ENCODE peak calls at places on chromosomes 13 and 19, in eight cellular contexts. I is breast epithelium, Y is sigmoid colon, E is prostate gland, K is body of pancreas, V is uterus, F is HepG2, R is HCT116. M is an unnamed sample. For H3K27me3, the result is how much of the 10 kb centered on the place peaks cover.

GRCh38 chr19:46392837-46393236 is 20.5 kb downstream of the CCDC8 start:
- DNase-seq in K (no peak), R (no peak), E (no peak), F (no peak), I (no peak), V (no peak), Y (no peak), M (no peak)

GRCh38 chr19:41998246-41999020 is 4.4 kb upstream of the ATP1A3 start:
- DNase-seq in V (no peak), K (no peak), E (no peak), Y (no peak), F (peak), I (no peak), R (peak), M (no peak)

GRCh38 chr13:44052843-44053607 is 173.3 kb downstream of the LACC1 start:
- DNase-seq in K (peak), V (peak), F (no peak), Y (peak), R (no peak), I (no peak), E (no peak), M (no peak)

GRCh38 chr13:95156208-95156607 is 145.0 kb downstream of the ABCC4 start:
- DNase-seq in I (no peak), F (peak), E (no peak), V (no peak), R (no peak), K (no peak), Y (no peak), M (no peak)

GRCh38 chr19:48713041-48713863 is 6.3 kb downstream of the MAMSTR start:
- DNase-seq in V (no peak), Y (no peak), E (no peak), F (no peak), K (no peak), I (no peak), R (no peak), M (no peak)

GRCh38 chr19:36182612-36183454 is 30.6 kb upstream of the COX7A1 start:
- DNase-seq in K (no peak), R (peak), I (no peak), V (no peak), Y (no peak), E (no peak), F (no peak), M (no peak)

GRCh38 chr13:77876176-77876575 is 42.5 kb downstream of the EDNRB start:
- DNase-seq in K (no peak), E (no peak), Y (no peak), I (no peak), R (no peak), F (no peak), V (no peak), M (no peak)

GRCh38 chr13:69600811-69601210 is 506.8 kb upstream of the ATXN8OS start:
- DNase-seq in V (no peak), I (no peak), E (no peak), F (no peak), R (no peak), K (no peak), Y (no peak), M (no peak)

GRCh38 chr13:50684366-50684765 is 159.1 kb downstream of the DLEU7 start:
- DNase-seq in V (no peak), R (no peak), K (no peak), I (no peak), F (no peak), Y (no peak), E (no peak), M (no peak)

DNA sequence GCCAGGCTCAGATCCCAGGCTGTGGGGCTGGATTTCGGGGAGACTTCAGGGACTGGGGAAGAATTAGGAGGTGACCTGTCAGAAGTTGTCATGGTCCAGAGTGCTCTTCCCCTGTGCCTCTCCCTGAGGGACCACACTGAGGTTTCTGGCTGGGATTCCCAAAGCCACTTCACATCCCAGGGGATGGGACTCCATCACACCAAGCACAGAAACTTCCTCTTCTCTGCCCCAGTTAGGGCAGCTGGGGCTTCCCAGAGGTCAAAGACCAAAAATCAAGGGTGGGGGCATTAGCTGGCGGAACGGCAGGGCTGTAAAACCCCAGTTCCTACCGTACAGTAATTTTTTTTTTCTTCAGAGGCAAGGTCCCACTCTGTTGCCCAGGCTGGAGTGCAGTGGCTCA is 7.4 kb downstream of the FCER2 start:
- DNase-seq in R (no peak), Y (no peak), F (no peak), E (no peak), K (no peak), V (no peak), I (no peak), M (no peak)
- TF ChIP-seq POLR2A in R (no peak), Y (no peak), F (no peak), E (no peak), K (no peak), V (no peak), I (no peak), M (no peak)

GRCh38 chr19:10419646-10420443 is 493 bp upstream of the PDE4A start:
- DNase-seq in E (no peak), Y (no peak), V (no peak), I (no peak), K (no peak), F (no peak), R (peak), M (no peak)
- H3K27me3 ChIP-seq in E (under half), Y (half or more), V (under half), I (under half), K (under half), F (half or more), R (under half), M (under half)

GRCh38 chr19:16420781-16421386 is 50.9 kb downstream of the EPS15L1 start:
- DNase-seq in Y (peak), K (no peak), E (no peak), I (no peak), V (no peak), R (no peak), F (no peak), M (no peak)
- TF ChIP-seq POLR2A in Y (no peak), K (no peak), E (no peak), I (no peak), V (no peak), R (no peak), F (no peak), M (no peak)

GRCh38 chr13:99067160-99067985 is 89.5 kb upstream of the DOCK9 start:
- DNase-seq in V (no peak), K (no peak), I (no peak), Y (no peak), E (no peak), F (peak), R (peak), M (no peak)
- H3K27me3 ChIP-seq in V (under half), K (under half), I (under half), Y (under half), E (under half), F (under half), R (under half), M (under half)

DNA sequence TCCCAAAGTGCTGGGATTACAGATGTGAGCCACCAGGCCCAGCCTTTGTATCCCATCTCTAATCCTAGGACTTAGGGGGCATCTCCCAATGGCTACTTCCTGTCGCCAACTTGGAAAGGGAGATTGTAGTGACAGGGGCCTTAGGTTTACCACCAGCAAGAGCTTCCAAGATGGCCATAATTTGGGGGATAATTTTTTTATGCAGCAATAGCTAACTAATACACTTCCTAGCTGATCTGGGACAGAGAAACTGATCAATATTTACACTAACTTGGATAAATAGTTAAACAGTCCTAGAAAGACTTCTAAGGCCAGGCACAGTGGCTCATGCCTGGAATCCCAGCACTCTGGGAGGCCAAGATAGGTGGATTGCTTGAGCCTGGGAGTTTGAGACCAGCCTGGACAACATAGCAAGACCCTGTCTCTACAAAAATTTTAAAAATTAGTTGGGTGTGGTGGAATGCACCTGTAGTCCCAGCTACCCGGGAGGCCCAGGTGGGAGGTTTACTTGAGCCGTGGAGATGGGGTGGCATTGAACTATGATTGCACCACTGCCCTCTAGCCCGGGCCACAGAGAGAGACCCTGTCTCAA is 5.3 kb upstream of the COLGALT1 start:
- DNase-seq in I (no peak), V (no peak), F (no peak), E (no peak), K (no peak), Y (no peak), R (no peak), M (no peak)
- TF ChIP-seq POLR2A in I (no peak), V (no peak), F (no peak), E (no peak), K (no peak), Y (no peak), R (no peak), M (no peak)

DNA sequence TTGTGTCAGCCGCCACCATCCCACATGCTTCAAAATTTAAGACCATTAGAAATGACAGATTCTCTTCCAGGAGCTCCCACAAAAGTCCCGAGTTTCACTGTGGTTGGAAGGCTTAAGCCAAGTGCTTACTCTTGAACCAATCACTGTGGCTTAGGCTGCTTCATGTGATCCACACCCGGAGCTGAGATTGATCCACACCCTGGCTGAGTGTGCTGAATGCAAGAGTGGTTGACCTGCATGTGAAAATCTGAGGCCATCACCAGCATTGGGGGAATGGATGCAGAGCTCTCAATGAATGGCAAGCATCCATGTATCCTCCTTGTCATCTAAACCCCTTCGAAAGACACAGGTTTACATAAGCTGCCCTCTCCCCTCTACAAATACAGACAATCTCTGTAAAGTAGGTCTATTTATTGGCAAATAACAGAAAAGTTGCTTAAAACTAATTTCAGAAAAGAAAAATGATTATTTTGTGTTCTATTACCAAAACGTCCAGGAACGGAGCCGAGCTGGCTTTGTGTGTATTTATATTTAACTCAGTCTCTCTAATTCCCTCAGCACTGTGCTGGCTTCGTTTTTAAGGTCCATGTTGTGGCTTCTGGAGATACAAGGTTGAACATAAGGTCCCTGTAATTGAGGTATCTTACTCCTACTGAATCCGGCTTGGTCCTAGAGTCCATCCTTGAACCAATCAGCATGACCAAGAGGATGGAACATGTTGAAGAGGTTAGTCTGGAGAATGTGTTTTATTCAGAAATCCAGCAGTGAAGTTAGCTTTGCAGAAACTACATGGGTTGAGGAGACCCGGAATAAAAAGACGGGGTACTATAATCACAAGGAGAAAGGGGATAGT is 332.4 kb downstream of the LIG4 start:
- DNase-seq in I (no peak), R (no peak), Y (no peak), V (no peak), K (no peak), E (no peak), F (no peak), M (no peak)
- H3K27me3 ChIP-seq in I (under half), R (under half), Y (under half), V (under half), K (under half), E (under half), F (under half), M (under half)

GRCh38 chr19:50794074-50794777 is 4.0 kb downstream of the ACP4 start:
- DNase-seq in R (no peak), Y (no peak), F (no peak), V (no peak), I (no peak), E (peak), K (peak), M (no peak)
- TF ChIP-seq POLR2A in R (peak), Y (no peak), F (peak), V (no peak), I (no peak), E (no peak), K (no peak), M (no peak)